ENCODE peak calls at places on chromosomes 3 and 15, in four cellular contexts. S is endothelial cell, E is psoas muscle, N is OCI-M1. Z is an unnamed sample.

GRCh38 chr3:48661501-48662139 is 1.1 kb downstream of the CELSR3 start:
- DNase-seq in S (peak), E (peak), N (peak), Z (no peak)

GRCh38 chr3:196533260-196533681 is 18.1 kb upstream of the SMCO1 start:
- DNase-seq in S (no peak), E (no peak), N (no peak), Z (no peak)

GRCh38 chr15:92897620-92898019 is 2.5 kb upstream of the CHD2 start:
- DNase-seq in S (no peak), E (no peak), N (no peak), Z (no peak)

GRCh38 chr15:66294157-66294931 is 976 bp downstream of the DIS3L start:
- DNase-seq in S (no peak), E (no peak), N (peak), Z (peak)

GRCh38 chr3:106034313-106034712 is 165.5 kb upstream of the CBLB start:
- DNase-seq in S (no peak), E (no peak), N (no peak), Z (no peak)

GRCh38 chr15:44584162-44584749 is 47.3 kb downstream of the EIF3J start:
- DNase-seq in S (peak), E (no peak), N (peak), Z (no peak)

GRCh38 chr15:47517737-47518136 is 199.6 kb upstream of the SEMA6D start:
- DNase-seq in S (no peak), E (no peak), N (no peak), Z (no peak)

GRCh38 chr3:107068980-107069379 is 308.3 kb upstream of the CCDC54 start:
- DNase-seq in S (no peak), E (no peak), N (no peak), Z (no peak)

GRCh38 chr3:4314688-4315087 is 11.5 kb downstream of the SETMAR start:
- DNase-seq in S (no peak), E (no peak), N (peak), Z (no peak)

GRCh38 chr15:63605816-63606215 is 8.6 kb downstream of the FBXL22 start:
- DNase-seq in S (no peak), E (no peak), N (no peak), Z (no peak)

GRCh38 chr3:104629038-104629437 is 737.7 kb upstream of the ALCAM start:
- DNase-seq in S (no peak), E (no peak), N (no peak), Z (no peak)

GRCh38 chr3:163655021-163655420 is 1423.3 kb downstream of the SI start:
- DNase-seq in S (no peak), E (no peak), N (no peak), Z (no peak)

GRCh38 chr3:37295925-37296324 is 121.5 kb upstream of the LRRFIP2 start:
- DNase-seq in S (no peak), E (no peak), N (peak), Z (no peak)

GRCh38 chr3:71101581-71101980 is 481.9 kb downstream of the FOXP1 start:
- DNase-seq in S (no peak), E (no peak), N (no peak), Z (no peak)

GRCh38 chr3:44359146-44359751 is 20.7 kb downstream of the TCAIM start:
- DNase-seq in S (no peak), E (no peak), N (no peak), Z (no peak)

GRCh38 chr3:4956743-4957142 is 22.5 kb upstream of the BHLHE40 start:
- DNase-seq in S (no peak), E (no peak), N (no peak), Z (no peak)

GRCh38 chr3:65729973-65730372 is 308.7 kb downstream of the MAGI1 start:
- DNase-seq in S (no peak), E (no peak), N (no peak), Z (no peak)

GRCh38 chr15:64430000-64430735 is 30.2 kb upstream of the ZNF609 start:
- DNase-seq in S (no peak), E (no peak), N (peak), Z (no peak)

GRCh38 chr3:72296477-72297111 is 511.6 kb upstream of the PROK2 start:
- DNase-seq in S (no peak), E (no peak), N (no peak), Z (no peak)

GRCh38 chr3:129625071-129625874 is 18.8 kb upstream of the PLXND1 start:
- DNase-seq in S (no peak), E (no peak), N (no peak), Z (no peak)

GRCh38 chr15:48643236-48643635 is 2.3 kb downstream of the FBN1 start:
- DNase-seq in S (no peak), E (no peak), N (peak), Z (no peak)

GRCh38 chr3:4637265-4637664 is 144.1 kb downstream of the ITPR1 start:
- DNase-seq in S (no peak), E (no peak), N (no peak), Z (no peak)

GRCh38 chr3:39814007-39814406 is 4.6 kb downstream of the MYRIP start:
- DNase-seq in S (no peak), E (no peak), N (no peak), Z (no peak)

GRCh38 chr15:77606142-77607034 is 26.3 kb downstream of the LINGO1 start:
- DNase-seq in S (no peak), E (no peak), N (no peak), Z (no peak)

GRCh38 chr3:57078366-57079220 is 18.1 kb downstream of the SPATA12 start:
- DNase-seq in S (peak), E (peak), N (peak), Z (peak)

GRCh38 chr3:43632269-43632733 is 10.5 kb upstream of the ANO10 start:
- DNase-seq in S (no peak), E (no peak), N (no peak), Z (no peak)

GRCh38 chr15:59166601-59167265 is 39.9 kb upstream of the LDHAL6B start:
- DNase-seq in S (no peak), E (no peak), N (no peak), Z (no peak)

GRCh38 chr3:10581251-10581650 is 75.9 kb upstream of the ATP2B2 start:
- DNase-seq in S (no peak), E (no peak), N (no peak), Z (no peak)

GRCh38 chr3:196654691-196655090 is 15.2 kb downstream of the NRROS start:
- DNase-seq in S (no peak), E (no peak), N (no peak), Z (no peak)

GRCh38 chr3:46684881-46685280 is 8.6 kb downstream of the ALS2CL start:
- DNase-seq in S (no peak), E (no peak), N (no peak), Z (no peak)

GRCh38 chr15:70650567-70650966 is 112.8 kb downstream of the UACA start:
- DNase-seq in S (no peak), E (no peak), N (no peak), Z (no peak)

GRCh38 chr3:134351421-134351820 is 22.8 kb downstream of the AMOTL2 start:
- DNase-seq in S (no peak), E (peak), N (no peak), Z (no peak)

GRCh38 chr15:38724827-38725226 is 160.2 kb upstream of the RASGRP1 start:
- DNase-seq in S (no peak), E (no peak), N (no peak), Z (no peak)

GRCh38 chr15:52254331-52254730 is 41.3 kb downstream of the MYO5C start:
- DNase-seq in S (peak), E (no peak), N (peak), Z (no peak)